ENCODE peak calls at places on chromosomes 6 and 20, in seven cellular contexts. One of them, this sample, is unnamed.
A peak's percentile ranks its signal among the peaks of the same experiment; 100 is the strongest.

GRCh38 chr20:37395411-37395800 is 49.5 kb downstream of the SRC start:
- DNase-seq in testis: no peak
- DNase-seq in mammary epithelial cell: no peak
- DNase-seq in CD4-positive, alpha-beta memory T cell: no peak
- DNase-seq in SJSA1: no peak
- DNase-seq in prostate gland: no peak
- DNase-seq in cardiac muscle cell: no peak
- DNase-seq in this sample: no peak

GRCh38 chr6:119210596-119210995 is 132.1 kb upstream of the FAM184A start:
- DNase-seq in testis: no peak
- DNase-seq in mammary epithelial cell: no peak
- DNase-seq in CD4-positive, alpha-beta memory T cell: no peak
- DNase-seq in SJSA1: no peak
- DNase-seq in prostate gland: no peak
- DNase-seq in cardiac muscle cell: no peak
- DNase-seq in this sample: no peak

GRCh38 chr6:87029711-87030314 is 65.1 kb downstream of the CGA start:
- DNase-seq in testis: no peak
- DNase-seq in mammary epithelial cell: peak; percentile 27
- DNase-seq in CD4-positive, alpha-beta memory T cell: no peak
- DNase-seq in SJSA1: no peak
- DNase-seq in prostate gland: no peak
- DNase-seq in cardiac muscle cell: peak; percentile 61
- DNase-seq in this sample: peak; percentile 2

GRCh38 chr6:151095538-151096254 is 144.1 kb upstream of the AKAP12 start:
- DNase-seq in testis: no peak
- DNase-seq in mammary epithelial cell: no peak
- DNase-seq in CD4-positive, alpha-beta memory T cell: no peak
- DNase-seq in SJSA1: no peak
- DNase-seq in prostate gland: no peak
- DNase-seq in cardiac muscle cell: no peak
- DNase-seq in this sample: no peak

GRCh38 chr6:33193619-33194018 is 1.4 kb upstream of the COL11A2 start:
- DNase-seq in testis: no peak
- DNase-seq in mammary epithelial cell: no peak
- DNase-seq in CD4-positive, alpha-beta memory T cell: no peak
- DNase-seq in SJSA1: no peak
- DNase-seq in prostate gland: no peak
- DNase-seq in cardiac muscle cell: no peak
- DNase-seq in this sample: no peak

GRCh38 chr6:25883536-25883935 is 9.5 kb upstream of the SLC17A3 start:
- DNase-seq in testis: no peak
- DNase-seq in mammary epithelial cell: no peak
- DNase-seq in CD4-positive, alpha-beta memory T cell: no peak
- DNase-seq in SJSA1: no peak
- DNase-seq in prostate gland: no peak
- DNase-seq in cardiac muscle cell: no peak
- DNase-seq in this sample: no peak

GRCh38 chr6:2063547-2063946 is 181.9 kb downstream of the GMDS start:
- DNase-seq in testis: no peak
- DNase-seq in mammary epithelial cell: no peak
- DNase-seq in CD4-positive, alpha-beta memory T cell: no peak
- DNase-seq in SJSA1: no peak
- DNase-seq in prostate gland: no peak
- DNase-seq in cardiac muscle cell: no peak
- DNase-seq in this sample: no peak

GRCh38 chr6:131831392-131831791 is 23.6 kb downstream of the ENPP1 start:
- DNase-seq in testis: no peak
- DNase-seq in mammary epithelial cell: no peak
- DNase-seq in CD4-positive, alpha-beta memory T cell: no peak
- DNase-seq in SJSA1: no peak
- DNase-seq in prostate gland: no peak
- DNase-seq in cardiac muscle cell: no peak
- DNase-seq in this sample: peak; percentile 73

GRCh38 chr6:15352884-15353283 is 107.0 kb downstream of the JARID2 start:
- DNase-seq in testis: no peak
- DNase-seq in mammary epithelial cell: peak; percentile 20
- DNase-seq in CD4-positive, alpha-beta memory T cell: no peak
- DNase-seq in SJSA1: no peak
- DNase-seq in prostate gland: no peak
- DNase-seq in cardiac muscle cell: no peak
- DNase-seq in this sample: no peak

GRCh38 chr6:85747093-85747492 is 104.4 kb upstream of the SYNCRIP start:
- DNase-seq in testis: no peak
- DNase-seq in mammary epithelial cell: no peak
- DNase-seq in CD4-positive, alpha-beta memory T cell: no peak
- DNase-seq in SJSA1: no peak
- DNase-seq in prostate gland: no peak
- DNase-seq in cardiac muscle cell: no peak
- DNase-seq in this sample: no peak

GRCh38 chr6:157326979-157327378 is 3.7 kb upstream of the TMEM242 start:
- DNase-seq in testis: no peak
- DNase-seq in mammary epithelial cell: no peak
- DNase-seq in CD4-positive, alpha-beta memory T cell: no peak
- DNase-seq in SJSA1: no peak
- DNase-seq in prostate gland: no peak
- DNase-seq in cardiac muscle cell: no peak
- DNase-seq in this sample: no peak
- H3K27me3 ChIP-seq in testis: no peaks in the 10 kb centered on the region
- H3K27me3 ChIP-seq in mammary epithelial cell: no peaks in the 10 kb centered on the region
- H3K27me3 ChIP-seq in CD4-positive, alpha-beta memory T cell: no peaks in the 10 kb centered on the region
- H3K27me3 ChIP-seq in SJSA1: no peaks in the 10 kb centered on the region
- H3K27me3 ChIP-seq in prostate gland: no peaks in the 10 kb centered on the region
- H3K27me3 ChIP-seq in cardiac muscle cell: no peaks in the 10 kb centered on the region
- H3K27me3 ChIP-seq in this sample: no peaks in the 10 kb centered on the region

GRCh38 chr6:27679968-27680694 is 207.2 kb upstream of the ZNF184 start:
- DNase-seq in testis: no peak
- DNase-seq in mammary epithelial cell: no peak
- DNase-seq in CD4-positive, alpha-beta memory T cell: no peak
- DNase-seq in SJSA1: no peak
- DNase-seq in prostate gland: no peak
- DNase-seq in cardiac muscle cell: no peak
- DNase-seq in this sample: no peak
- H3K27me3 ChIP-seq in testis: no peaks in the 10 kb centered on the region
- H3K27me3 ChIP-seq in mammary epithelial cell: peaks cover 2% of the 10 kb centered on the region
- H3K27me3 ChIP-seq in CD4-positive, alpha-beta memory T cell: peaks cover 34% of the 10 kb centered on the region
- H3K27me3 ChIP-seq in SJSA1: no peaks in the 10 kb centered on the region
- H3K27me3 ChIP-seq in prostate gland: peaks cover 39% of the 10 kb centered on the region
- H3K27me3 ChIP-seq in cardiac muscle cell: peaks cover 61% of the 10 kb centered on the region
- H3K27me3 ChIP-seq in this sample: peaks cover 13% of the 10 kb centered on the region

GRCh38 chr6:45727824-45728449 is 287.7 kb downstream of the CLIC5 start:
- DNase-seq in testis: no peak
- DNase-seq in mammary epithelial cell: no peak
- DNase-seq in CD4-positive, alpha-beta memory T cell: no peak
- DNase-seq in SJSA1: no peak
- DNase-seq in prostate gland: no peak
- DNase-seq in cardiac muscle cell: no peak
- DNase-seq in this sample: no peak
- H3K27me3 ChIP-seq in testis: no peaks in the 10 kb centered on the region
- H3K27me3 ChIP-seq in mammary epithelial cell: no peaks in the 10 kb centered on the region
- H3K27me3 ChIP-seq in CD4-positive, alpha-beta memory T cell: no peaks in the 10 kb centered on the region
- H3K27me3 ChIP-seq in SJSA1: no peaks in the 10 kb centered on the region
- H3K27me3 ChIP-seq in prostate gland: no peaks in the 10 kb centered on the region
- H3K27me3 ChIP-seq in cardiac muscle cell: no peaks in the 10 kb centered on the region
- H3K27me3 ChIP-seq in this sample: peaks cover under 1% of the 10 kb centered on the region

GRCh38 chr20:19254086-19254821 is 41.8 kb downstream of the SLC24A3 start:
- DNase-seq in testis: no peak
- DNase-seq in mammary epithelial cell: no peak
- DNase-seq in CD4-positive, alpha-beta memory T cell: no peak
- DNase-seq in SJSA1: no peak
- DNase-seq in prostate gland: no peak
- DNase-seq in cardiac muscle cell: no peak
- DNase-seq in this sample: peak; percentile 43

GRCh38 chr20:19251958-19252669 is 39.7 kb downstream of the SLC24A3 start:
- DNase-seq in testis: no peak
- DNase-seq in mammary epithelial cell: no peak
- DNase-seq in CD4-positive, alpha-beta memory T cell: no peak
- DNase-seq in SJSA1: peak; percentile 3
- DNase-seq in prostate gland: no peak
- DNase-seq in cardiac muscle cell: no peak
- DNase-seq in this sample: no peak

GRCh38 chr20:19253316-19253715 is 40.9 kb downstream of the SLC24A3 start:
- DNase-seq in testis: no peak
- DNase-seq in mammary epithelial cell: no peak
- DNase-seq in CD4-positive, alpha-beta memory T cell: no peak
- DNase-seq in SJSA1: peak; percentile 8
- DNase-seq in prostate gland: no peak
- DNase-seq in cardiac muscle cell: no peak
- DNase-seq in this sample: no peak

GRCh38 chr20:19251506-19251905 is 39.1 kb downstream of the SLC24A3 start:
- DNase-seq in testis: no peak
- DNase-seq in mammary epithelial cell: no peak
- DNase-seq in CD4-positive, alpha-beta memory T cell: no peak
- DNase-seq in SJSA1: peak; percentile 17
- DNase-seq in prostate gland: no peak
- DNase-seq in cardiac muscle cell: no peak
- DNase-seq in this sample: no peak

DNA sequence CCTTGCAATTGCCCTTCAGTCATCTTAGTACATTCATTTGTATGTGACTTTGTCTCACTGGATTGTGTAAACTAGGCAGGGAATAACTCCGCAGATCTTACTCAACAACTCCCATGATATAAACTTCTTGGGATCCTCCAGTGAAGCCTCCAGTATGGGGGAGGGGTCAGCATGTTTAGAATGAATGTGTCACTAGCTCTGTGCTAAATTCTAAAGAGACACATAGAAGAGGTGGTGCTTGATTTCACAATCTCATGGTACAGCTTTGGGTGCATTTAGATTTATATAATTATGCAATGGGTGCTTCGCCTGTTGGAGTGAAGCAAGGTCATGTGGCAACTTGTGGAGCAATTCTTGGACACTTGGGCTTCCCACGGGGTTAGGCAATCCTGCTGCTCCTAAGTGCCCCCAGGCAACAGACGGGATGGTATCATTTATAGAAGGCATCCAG is 40.3 kb downstream of the SLC24A3 start:
- DNase-seq in testis: no peak
- DNase-seq in mammary epithelial cell: no peak
- DNase-seq in CD4-positive, alpha-beta memory T cell: no peak
- DNase-seq in SJSA1: peak; percentile 18
- DNase-seq in prostate gland: no peak
- DNase-seq in cardiac muscle cell: no peak
- DNase-seq in this sample: peak; percentile 91
- H3K27me3 ChIP-seq in testis: no peaks in the 10 kb centered on the region
- H3K27me3 ChIP-seq in mammary epithelial cell: no peaks in the 10 kb centered on the region
- H3K27me3 ChIP-seq in CD4-positive, alpha-beta memory T cell: no peaks in the 10 kb centered on the region
- H3K27me3 ChIP-seq in SJSA1: no peaks in the 10 kb centered on the region
- H3K27me3 ChIP-seq in prostate gland: no peaks in the 10 kb centered on the region
- H3K27me3 ChIP-seq in cardiac muscle cell: no peaks in the 10 kb centered on the region
- H3K27me3 ChIP-seq in this sample: no peaks in the 10 kb centered on the region

This sample was measured in foreskin keratinocyte.